ENCODE peak calls at places on chromosomes 4 and X, in four cellular contexts. J, C, G and N are unnamed samples.
A peak's percentile ranks its signal among the peaks of the same experiment; 100 is the strongest.

GRCh38 chrX:145821291-145821897 is 3.8 kb downstream of the SLITRK2 start:
- DNase-seq in J (no peak), C (no peak), G (no peak), N (no peak)

GRCh38 chr4:150368667-150369066 is 213.3 kb upstream of the MAB21L2 start:
- DNase-seq in J (no peak), C (no peak), G (peak; percentile 16), N (no peak)

GRCh38 chr4:136650541-136651277 is 881.6 kb downstream of the PCDH18 start:
- DNase-seq in J (no peak), C (no peak), G (no peak), N (no peak)

GRCh38 chr4:145843148-145843547 is 95.5 kb downstream of the ZNF827 start:
- DNase-seq in J (no peak), C (no peak), G (no peak), N (no peak)

GRCh38 chr4:8345946-8346814 is 76.6 kb downstream of the HTRA3 start:
- DNase-seq in J (no peak), C (no peak), G (no peak), N (no peak)

GRCh38 chr4:154189346-154189745 is 302.3 kb downstream of the DCHS2 start:
- DNase-seq in J (no peak), C (no peak), G (no peak), N (no peak)

GRCh38 chr4:151407466-151408379 is 1.3 kb upstream of the FHIP1A start:
- DNase-seq in J (no peak), C (no peak), G (peak; percentile 28), N (peak; percentile 30)

GRCh38 chrX:52574416-52575275 is 57.8 kb upstream of the XAGE1B start:
- DNase-seq in J (peak; percentile 36), C (no peak), G (peak; percentile 45), N (peak; percentile 13)

GRCh38 chrX:13598877-13599276 is 29.5 kb downstream of the EGFL6 start:
- DNase-seq in J (peak; percentile 24), C (no peak), G (peak; percentile 15), N (no peak)

GRCh38 chr4:185870437-185870836 is 58.4 kb upstream of the SORBS2 start:
- DNase-seq in J (no peak), C (no peak), G (no peak), N (no peak)

GRCh38 chrX:15399901-15400500 is 15.8 kb upstream of the VEGFD start:
- DNase-seq in J (no peak), C (no peak), G (no peak), N (no peak)

GRCh38 chrX:130028196-130028595 is 45.8 kb downstream of the BCORL1 start:
- DNase-seq in J (peak; percentile 28), C (peak; percentile 77), G (peak; percentile 49), N (no peak)

GRCh38 chr4:94669672-94670664 is 87.8 kb upstream of the BMPR1B start:
- DNase-seq in J (peak; percentile 33), C (no peak), G (no peak), N (no peak)

GRCh38 chr4:32519060-32519459 is 1798.9 kb downstream of the PCDH7 start:
- DNase-seq in J (no peak), C (no peak), G (no peak), N (no peak)

GRCh38 chr4:61555789-61556188 is 355.7 kb downstream of the ADGRL3 start:
- DNase-seq in J (no peak), C (no peak), G (no peak), N (no peak)

GRCh38 chrX:1477801-1478458 is 25.2 kb upstream of the ASMTL start:
- DNase-seq in J (no peak), C (no peak), G (no peak), N (no peak)

GRCh38 chr4:33411182-33411581 is 2691.0 kb downstream of the PCDH7 start:
- DNase-seq in J (no peak), C (no peak), G (no peak), N (no peak)

GRCh38 chrX:45622538-45622937 is 421.9 kb upstream of the DIPK2B start:
- DNase-seq in J (no peak), C (no peak), G (no peak), N (no peak)

GRCh38 chr4:30632751-30633150 is 87.4 kb upstream of the PCDH7 start:
- DNase-seq in J (no peak), C (no peak), G (no peak), N (no peak)

GRCh38 chr4:80294206-80294605 is 27.7 kb downstream of the FGF5 start:
- DNase-seq in J (no peak), C (no peak), G (no peak), N (no peak)

GRCh38 chr4:113584407-113585150 is 177.0 kb downstream of the CAMK2D start:
- DNase-seq in J (no peak), C (peak; percentile 57), G (no peak), N (no peak)

GRCh38 chrX:140766024-140766611 is 56.6 kb downstream of the LINC00632 start:
- DNase-seq in J (no peak), C (peak; percentile 51), G (peak; percentile 61), N (no peak)

DNA sequence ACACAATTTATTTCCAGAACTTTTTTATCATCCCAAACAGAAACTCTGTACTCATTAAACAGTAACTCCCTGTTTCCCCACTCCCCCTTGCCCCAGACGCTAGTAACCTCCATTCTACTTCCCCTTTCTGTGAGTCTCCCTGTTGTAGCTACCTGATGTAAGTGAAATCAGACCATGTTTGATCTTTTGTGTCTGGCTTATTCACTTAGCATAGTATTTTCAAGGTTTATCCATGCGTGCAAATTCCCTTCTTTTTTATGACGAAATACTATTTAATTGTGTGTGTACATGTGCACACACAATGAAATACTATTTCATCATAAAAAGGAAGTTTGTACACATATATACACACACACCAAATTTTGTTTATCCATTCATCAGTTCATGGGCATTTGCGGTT is 5.2 kb downstream of the PKD2 start:
- DNase-seq in J (no peak), C (no peak), G (no peak), N (no peak)
- H3K4me3 ChIP-seq in J (no peak overlapping the region), C (no peak overlapping the region), G (no peak overlapping the region), N (no peak overlapping the region)

GRCh38 chr4:52664479-52664878 is 5.4 kb upstream of the USP46 start:
- DNase-seq in J (no peak), C (no peak), G (no peak), N (no peak)

GRCh38 chr4:52660643-52661042 is 1.5 kb upstream of the USP46 start:
- DNase-seq in J (no peak), C (no peak), G (no peak), N (no peak)

GRCh38 chr4:52661966-52662705 is 3.0 kb upstream of the USP46 start:
- DNase-seq in J (no peak), C (no peak), G (no peak), N (no peak)

GRCh38 chr4:52670121-52670520 is 11.0 kb upstream of the USP46 start:
- DNase-seq in J (no peak), C (no peak), G (no peak), N (no peak)

GRCh38 chr4:52665592-52665991 is 6.5 kb upstream of the USP46 start:
- DNase-seq in J (no peak), C (no peak), G (peak; percentile 16), N (no peak)
- TF ChIP-seq CTCF in J (no peak), C (peak; percentile 41), G (peak; percentile 27), N (peak; percentile 36)

GRCh38 chr4:66433706-66434105 is 763.4 kb upstream of the EPHA5 start:
- DNase-seq in J (no peak), C (no peak), G (no peak), N (no peak)
- H3K4me3 ChIP-seq in J (no peak overlapping the region), C (no peak overlapping the region), G (no peak overlapping the region), N (no peak overlapping the region)

GRCh38 chrX:107450823-107451509 is 1.5 kb downstream of the FRMPD3 start:
- DNase-seq in J (peak; percentile 16), C (no peak), G (no peak), N (no peak)
- TF ChIP-seq CTCF in J (no peak), C (no peak), G (peak; percentile 20), N (peak; percentile 27)

GRCh38 chr4:16158504-16158852 is 67.8 kb downstream of the TAPT1 start:
- DNase-seq in J (no peak), C (no peak), G (no peak), N (no peak)
- H3K4me3 ChIP-seq in J (no peak overlapping the region), C (no peak overlapping the region), G (no peak overlapping the region), N (no peak overlapping the region)

GRCh38 chr4:54318904-54319303 is 89.8 kb downstream of the PDGFRA start:
- DNase-seq in J (peak; percentile 11), C (no peak), G (peak; percentile 45), N (peak; percentile 40)
- TF ChIP-seq CTCF in J (peak; percentile 39), C (peak; percentile 59), G (peak; percentile 78), N (peak; percentile 97)

DNA sequence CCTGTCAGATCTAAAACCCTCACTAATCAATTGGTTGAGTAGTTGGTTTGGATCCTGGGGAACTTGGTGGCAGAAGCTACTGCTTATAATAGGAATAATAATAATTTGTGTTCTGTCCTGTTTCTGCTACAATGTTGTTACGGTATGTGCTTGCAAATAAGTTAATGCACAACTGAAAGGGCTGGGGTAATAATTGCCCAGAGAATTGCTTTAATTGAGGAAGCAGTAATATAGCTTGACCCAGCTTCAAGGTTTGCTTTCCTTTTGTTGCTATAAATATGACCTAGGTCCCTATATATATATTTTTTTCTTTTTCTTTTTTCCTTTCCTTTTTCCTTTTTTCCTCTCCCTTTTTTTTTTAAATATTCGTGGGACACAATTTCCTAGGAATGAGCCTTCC is 21.4 kb upstream of the CSTF2 start:
- DNase-seq in J (no peak), C (no peak), G (no peak), N (no peak)
- H3K4me3 ChIP-seq in J (no peak overlapping the region), C (no peak overlapping the region), G (no peak overlapping the region), N (no peak overlapping the region)

GRCh38 chr4:17814140-17814539 is 3.4 kb downstream of the NCAPG start:
- DNase-seq in J (no peak), C (no peak), G (no peak), N (no peak)

GRCh38 chr4:17812801-17813200 is 2.0 kb downstream of the NCAPG start:
- DNase-seq in J (no peak), C (no peak), G (no peak), N (no peak)

GRCh38 chr4:17812125-17812524 is 1.3 kb downstream of the NCAPG start:
- DNase-seq in J (no peak), C (no peak), G (no peak), N (no peak)

GRCh38 chr4:17816142-17816541 is 5.4 kb downstream of the NCAPG start:
- DNase-seq in J (no peak), C (no peak), G (no peak), N (no peak)

GRCh38 chr4:17817027-17817426 is 6.2 kb downstream of the NCAPG start:
- DNase-seq in J (no peak), C (no peak), G (peak; percentile 24), N (peak; percentile 37)
- TF ChIP-seq CTCF in J (peak; percentile 47), C (peak; percentile 64), G (peak; percentile 71), N (peak; percentile 46)